ENCODE peak calls at places on chromosome X, in ten cellular contexts. One of them, this sample, is unnamed.

GRCh38 chrX:154057790-154058189 is 38.1 kb upstream of the IRAK1 start:
- DNase-seq in choroid plexus epithelial cell: no peak
- DNase-seq in activated CD8-positive, alpha-beta memory T cell treated with anti-CD3 and anti-CD28 coated beads, Interleukin-2, amount 50 U/mL, for 48 hours: no peak
- DNase-seq in neural crest cell: no peak
- DNase-seq in stimulated activated CD4-positive, alpha-beta T cell treated with anti-CD3 and anti-CD28 coated beads, TNF-alpha, amount 100 ng/mL, for 48 hours: no peak
- DNase-seq in CD8-positive, alpha-beta memory T cell: no peak
- DNase-seq in T-helper 9 cell: no peak
- DNase-seq in GM23338: no peak
- DNase-seq in activated CD4-positive, CD25-positive, alpha-beta regulatory T cell treated with anti-CD3 and anti-CD28 coated beads, Interleukin-2, amount 50 U/mL, for 72 hours: no peak
- DNase-seq in activated CD8-positive, alpha-beta T cell treated with anti-CD3 and anti-CD28 coated beads, Interleukin-2, amount 10 ng/mL, durations not matched to agents 7 days and 5 days: no peak
- DNase-seq in this sample: no peak

GRCh38 chrX:43973249-43973672 is at the start of gene NDP:
- DNase-seq in activated CD8-positive, alpha-beta T cell treated with anti-CD3 and anti-CD28 coated beads, Interleukin-2, amount 10 ng/mL, durations not matched to agents 7 days and 5 days: no peak
- DNase-seq in neural crest cell: no peak
- DNase-seq in T-helper 9 cell: no peak
- DNase-seq in choroid plexus epithelial cell: no peak
- DNase-seq in GM23338: peak
- DNase-seq in stimulated activated CD4-positive, alpha-beta T cell treated with anti-CD3 and anti-CD28 coated beads, TNF-alpha, amount 100 ng/mL, for 48 hours: no peak
- DNase-seq in CD8-positive, alpha-beta memory T cell: no peak
- DNase-seq in activated CD4-positive, CD25-positive, alpha-beta regulatory T cell treated with anti-CD3 and anti-CD28 coated beads, Interleukin-2, amount 50 U/mL, for 72 hours: no peak
- DNase-seq in activated CD8-positive, alpha-beta memory T cell treated with anti-CD3 and anti-CD28 coated beads, Interleukin-2, amount 50 U/mL, for 48 hours: no peak
- DNase-seq in this sample: no peak

GRCh38 chrX:121858867-121859647 is 811.6 kb downstream of the GLUD2 start:
- DNase-seq in activated CD8-positive, alpha-beta memory T cell treated with anti-CD3 and anti-CD28 coated beads, Interleukin-2, amount 50 U/mL, for 48 hours: no peak
- DNase-seq in activated CD8-positive, alpha-beta T cell treated with anti-CD3 and anti-CD28 coated beads, Interleukin-2, amount 10 ng/mL, durations not matched to agents 7 days and 5 days: no peak
- DNase-seq in T-helper 9 cell: no peak
- DNase-seq in activated CD4-positive, CD25-positive, alpha-beta regulatory T cell treated with anti-CD3 and anti-CD28 coated beads, Interleukin-2, amount 50 U/mL, for 72 hours: no peak
- DNase-seq in stimulated activated CD4-positive, alpha-beta T cell treated with anti-CD3 and anti-CD28 coated beads, TNF-alpha, amount 100 ng/mL, for 48 hours: no peak
- DNase-seq in neural crest cell: no peak
- DNase-seq in CD8-positive, alpha-beta memory T cell: no peak
- DNase-seq in GM23338: no peak
- DNase-seq in choroid plexus epithelial cell: no peak
- DNase-seq in this sample: no peak

GRCh38 chrX:42751573-42751972 is 26.4 kb downstream of the PPP1R2C start:
- DNase-seq in stimulated activated CD4-positive, alpha-beta T cell treated with anti-CD3 and anti-CD28 coated beads, TNF-alpha, amount 100 ng/mL, for 48 hours: no peak
- DNase-seq in activated CD8-positive, alpha-beta T cell treated with anti-CD3 and anti-CD28 coated beads, Interleukin-2, amount 10 ng/mL, durations not matched to agents 7 days and 5 days: no peak
- DNase-seq in neural crest cell: no peak
- DNase-seq in activated CD4-positive, CD25-positive, alpha-beta regulatory T cell treated with anti-CD3 and anti-CD28 coated beads, Interleukin-2, amount 50 U/mL, for 72 hours: no peak
- DNase-seq in GM23338: no peak
- DNase-seq in activated CD8-positive, alpha-beta memory T cell treated with anti-CD3 and anti-CD28 coated beads, Interleukin-2, amount 50 U/mL, for 48 hours: no peak
- DNase-seq in CD8-positive, alpha-beta memory T cell: no peak
- DNase-seq in T-helper 9 cell: no peak
- DNase-seq in choroid plexus epithelial cell: no peak
- DNase-seq in this sample: no peak

GRCh38 chrX:127726227-127726626 is 326.0 kb downstream of the ACTRT1 start:
- DNase-seq in neural crest cell: no peak
- DNase-seq in activated CD8-positive, alpha-beta T cell treated with anti-CD3 and anti-CD28 coated beads, Interleukin-2, amount 10 ng/mL, durations not matched to agents 7 days and 5 days: no peak
- DNase-seq in T-helper 9 cell: no peak
- DNase-seq in stimulated activated CD4-positive, alpha-beta T cell treated with anti-CD3 and anti-CD28 coated beads, TNF-alpha, amount 100 ng/mL, for 48 hours: no peak
- DNase-seq in choroid plexus epithelial cell: no peak
- DNase-seq in activated CD8-positive, alpha-beta memory T cell treated with anti-CD3 and anti-CD28 coated beads, Interleukin-2, amount 50 U/mL, for 48 hours: no peak
- DNase-seq in CD8-positive, alpha-beta memory T cell: no peak
- DNase-seq in GM23338: no peak
- DNase-seq in activated CD4-positive, CD25-positive, alpha-beta regulatory T cell treated with anti-CD3 and anti-CD28 coated beads, Interleukin-2, amount 50 U/mL, for 72 hours: no peak
- DNase-seq in this sample: no peak

GRCh38 chrX:32948130-32948529 is 263.2 kb downstream of the DMD start:
- DNase-seq in activated CD8-positive, alpha-beta memory T cell treated with anti-CD3 and anti-CD28 coated beads, Interleukin-2, amount 50 U/mL, for 48 hours: no peak
- DNase-seq in stimulated activated CD4-positive, alpha-beta T cell treated with anti-CD3 and anti-CD28 coated beads, TNF-alpha, amount 100 ng/mL, for 48 hours: no peak
- DNase-seq in neural crest cell: no peak
- DNase-seq in activated CD8-positive, alpha-beta T cell treated with anti-CD3 and anti-CD28 coated beads, Interleukin-2, amount 10 ng/mL, durations not matched to agents 7 days and 5 days: no peak
- DNase-seq in choroid plexus epithelial cell: no peak
- DNase-seq in CD8-positive, alpha-beta memory T cell: no peak
- DNase-seq in activated CD4-positive, CD25-positive, alpha-beta regulatory T cell treated with anti-CD3 and anti-CD28 coated beads, Interleukin-2, amount 50 U/mL, for 72 hours: no peak
- DNase-seq in T-helper 9 cell: no peak
- DNase-seq in GM23338: no peak
- DNase-seq in this sample: no peak

GRCh38 chrX:75522565-75523411 is at the start of gene ZDHHC15:
- DNase-seq in stimulated activated CD4-positive, alpha-beta T cell treated with anti-CD3 and anti-CD28 coated beads, TNF-alpha, amount 100 ng/mL, for 48 hours: peak
- DNase-seq in choroid plexus epithelial cell: peak
- DNase-seq in activated CD8-positive, alpha-beta T cell treated with anti-CD3 and anti-CD28 coated beads, Interleukin-2, amount 10 ng/mL, durations not matched to agents 7 days and 5 days: peak
- DNase-seq in GM23338: peak
- DNase-seq in neural crest cell: peak
- DNase-seq in CD8-positive, alpha-beta memory T cell: no peak
- DNase-seq in activated CD4-positive, CD25-positive, alpha-beta regulatory T cell treated with anti-CD3 and anti-CD28 coated beads, Interleukin-2, amount 50 U/mL, for 72 hours: peak
- DNase-seq in T-helper 9 cell: peak
- DNase-seq in activated CD8-positive, alpha-beta memory T cell treated with anti-CD3 and anti-CD28 coated beads, Interleukin-2, amount 50 U/mL, for 48 hours: peak
- DNase-seq in this sample: peak

GRCh38 chrX:8147216-8147615 is 23.9 kb downstream of the VCX2 start:
- DNase-seq in neural crest cell: no peak
- DNase-seq in activated CD4-positive, CD25-positive, alpha-beta regulatory T cell treated with anti-CD3 and anti-CD28 coated beads, Interleukin-2, amount 50 U/mL, for 72 hours: no peak
- DNase-seq in activated CD8-positive, alpha-beta memory T cell treated with anti-CD3 and anti-CD28 coated beads, Interleukin-2, amount 50 U/mL, for 48 hours: no peak
- DNase-seq in GM23338: no peak
- DNase-seq in T-helper 9 cell: no peak
- DNase-seq in stimulated activated CD4-positive, alpha-beta T cell treated with anti-CD3 and anti-CD28 coated beads, TNF-alpha, amount 100 ng/mL, for 48 hours: no peak
- DNase-seq in activated CD8-positive, alpha-beta T cell treated with anti-CD3 and anti-CD28 coated beads, Interleukin-2, amount 10 ng/mL, durations not matched to agents 7 days and 5 days: no peak
- DNase-seq in choroid plexus epithelial cell: no peak
- DNase-seq in CD8-positive, alpha-beta memory T cell: no peak
- DNase-seq in this sample: no peak

GRCh38 chrX:46599051-46599560 is 25.5 kb downstream of the CHST7 start:
- DNase-seq in activated CD4-positive, CD25-positive, alpha-beta regulatory T cell treated with anti-CD3 and anti-CD28 coated beads, Interleukin-2, amount 50 U/mL, for 72 hours: no peak
- DNase-seq in CD8-positive, alpha-beta memory T cell: no peak
- DNase-seq in T-helper 9 cell: no peak
- DNase-seq in stimulated activated CD4-positive, alpha-beta T cell treated with anti-CD3 and anti-CD28 coated beads, TNF-alpha, amount 100 ng/mL, for 48 hours: no peak
- DNase-seq in choroid plexus epithelial cell: no peak
- DNase-seq in activated CD8-positive, alpha-beta memory T cell treated with anti-CD3 and anti-CD28 coated beads, Interleukin-2, amount 50 U/mL, for 48 hours: no peak
- DNase-seq in GM23338: no peak
- DNase-seq in neural crest cell: no peak
- DNase-seq in activated CD8-positive, alpha-beta T cell treated with anti-CD3 and anti-CD28 coated beads, Interleukin-2, amount 10 ng/mL, durations not matched to agents 7 days and 5 days: no peak
- DNase-seq in this sample: no peak

GRCh38 chrX:40012800-40013682 is 84.7 kb downstream of the BCOR start:
- DNase-seq in CD8-positive, alpha-beta memory T cell: no peak
- DNase-seq in GM23338: peak
- DNase-seq in T-helper 9 cell: no peak
- DNase-seq in stimulated activated CD4-positive, alpha-beta T cell treated with anti-CD3 and anti-CD28 coated beads, TNF-alpha, amount 100 ng/mL, for 48 hours: no peak
- DNase-seq in choroid plexus epithelial cell: peak
- DNase-seq in activated CD8-positive, alpha-beta memory T cell treated with anti-CD3 and anti-CD28 coated beads, Interleukin-2, amount 50 U/mL, for 48 hours: peak
- DNase-seq in activated CD8-positive, alpha-beta T cell treated with anti-CD3 and anti-CD28 coated beads, Interleukin-2, amount 10 ng/mL, durations not matched to agents 7 days and 5 days: peak
- DNase-seq in neural crest cell: no peak
- DNase-seq in activated CD4-positive, CD25-positive, alpha-beta regulatory T cell treated with anti-CD3 and anti-CD28 coated beads, Interleukin-2, amount 50 U/mL, for 72 hours: no peak
- DNase-seq in this sample: peak

GRCh38 chrX:93673056-93673868 is at the start of gene NAP1L3:
- DNase-seq in neural crest cell: peak
- DNase-seq in T-helper 9 cell: peak
- DNase-seq in activated CD8-positive, alpha-beta memory T cell treated with anti-CD3 and anti-CD28 coated beads, Interleukin-2, amount 50 U/mL, for 48 hours: peak
- DNase-seq in choroid plexus epithelial cell: peak
- DNase-seq in GM23338: peak
- DNase-seq in activated CD4-positive, CD25-positive, alpha-beta regulatory T cell treated with anti-CD3 and anti-CD28 coated beads, Interleukin-2, amount 50 U/mL, for 72 hours: peak
- DNase-seq in CD8-positive, alpha-beta memory T cell: peak
- DNase-seq in stimulated activated CD4-positive, alpha-beta T cell treated with anti-CD3 and anti-CD28 coated beads, TNF-alpha, amount 100 ng/mL, for 48 hours: peak
- DNase-seq in activated CD8-positive, alpha-beta T cell treated with anti-CD3 and anti-CD28 coated beads, Interleukin-2, amount 10 ng/mL, durations not matched to agents 7 days and 5 days: peak
- DNase-seq in this sample: peak

GRCh38 chrX:15751160-15751819 is 13.2 kb downstream of the CA5B start:
- DNase-seq in activated CD8-positive, alpha-beta T cell treated with anti-CD3 and anti-CD28 coated beads, Interleukin-2, amount 10 ng/mL, durations not matched to agents 7 days and 5 days: peak
- DNase-seq in neural crest cell: no peak
- DNase-seq in T-helper 9 cell: no peak
- DNase-seq in choroid plexus epithelial cell: peak
- DNase-seq in activated CD8-positive, alpha-beta memory T cell treated with anti-CD3 and anti-CD28 coated beads, Interleukin-2, amount 50 U/mL, for 48 hours: no peak
- DNase-seq in activated CD4-positive, CD25-positive, alpha-beta regulatory T cell treated with anti-CD3 and anti-CD28 coated beads, Interleukin-2, amount 50 U/mL, for 72 hours: no peak
- DNase-seq in stimulated activated CD4-positive, alpha-beta T cell treated with anti-CD3 and anti-CD28 coated beads, TNF-alpha, amount 100 ng/mL, for 48 hours: no peak
- DNase-seq in GM23338: no peak
- DNase-seq in CD8-positive, alpha-beta memory T cell: no peak
- DNase-seq in this sample: no peak

GRCh38 chrX:130083656-130084382 is 26.5 kb downstream of the ELF4 start:
- DNase-seq in neural crest cell: no peak
- DNase-seq in GM23338: no peak
- DNase-seq in choroid plexus epithelial cell: no peak
- DNase-seq in stimulated activated CD4-positive, alpha-beta T cell treated with anti-CD3 and anti-CD28 coated beads, TNF-alpha, amount 100 ng/mL, for 48 hours: no peak
- DNase-seq in activated CD8-positive, alpha-beta memory T cell treated with anti-CD3 and anti-CD28 coated beads, Interleukin-2, amount 50 U/mL, for 48 hours: no peak
- DNase-seq in CD8-positive, alpha-beta memory T cell: no peak
- DNase-seq in activated CD8-positive, alpha-beta T cell treated with anti-CD3 and anti-CD28 coated beads, Interleukin-2, amount 10 ng/mL, durations not matched to agents 7 days and 5 days: peak
- DNase-seq in T-helper 9 cell: no peak
- DNase-seq in activated CD4-positive, CD25-positive, alpha-beta regulatory T cell treated with anti-CD3 and anti-CD28 coated beads, Interleukin-2, amount 50 U/mL, for 72 hours: no peak
- DNase-seq in this sample: no peak

GRCh38 chrX:45842207-45842900 is 641.7 kb upstream of the DIPK2B start:
- DNase-seq in activated CD8-positive, alpha-beta memory T cell treated with anti-CD3 and anti-CD28 coated beads, Interleukin-2, amount 50 U/mL, for 48 hours: no peak
- DNase-seq in T-helper 9 cell: no peak
- DNase-seq in GM23338: no peak
- DNase-seq in activated CD8-positive, alpha-beta T cell treated with anti-CD3 and anti-CD28 coated beads, Interleukin-2, amount 10 ng/mL, durations not matched to agents 7 days and 5 days: no peak
- DNase-seq in activated CD4-positive, CD25-positive, alpha-beta regulatory T cell treated with anti-CD3 and anti-CD28 coated beads, Interleukin-2, amount 50 U/mL, for 72 hours: no peak
- DNase-seq in stimulated activated CD4-positive, alpha-beta T cell treated with anti-CD3 and anti-CD28 coated beads, TNF-alpha, amount 100 ng/mL, for 48 hours: no peak
- DNase-seq in CD8-positive, alpha-beta memory T cell: no peak
- DNase-seq in choroid plexus epithelial cell: no peak
- DNase-seq in neural crest cell: no peak
- DNase-seq in this sample: no peak

GRCh38 chrX:55356609-55357008 is 91.9 kb upstream of the PAGE3 start:
- DNase-seq in CD8-positive, alpha-beta memory T cell: no peak
- DNase-seq in neural crest cell: no peak
- DNase-seq in GM23338: no peak
- DNase-seq in activated CD8-positive, alpha-beta T cell treated with anti-CD3 and anti-CD28 coated beads, Interleukin-2, amount 10 ng/mL, durations not matched to agents 7 days and 5 days: no peak
- DNase-seq in stimulated activated CD4-positive, alpha-beta T cell treated with anti-CD3 and anti-CD28 coated beads, TNF-alpha, amount 100 ng/mL, for 48 hours: no peak
- DNase-seq in T-helper 9 cell: no peak
- DNase-seq in activated CD4-positive, CD25-positive, alpha-beta regulatory T cell treated with anti-CD3 and anti-CD28 coated beads, Interleukin-2, amount 50 U/mL, for 72 hours: no peak
- DNase-seq in activated CD8-positive, alpha-beta memory T cell treated with anti-CD3 and anti-CD28 coated beads, Interleukin-2, amount 50 U/mL, for 48 hours: no peak
- DNase-seq in choroid plexus epithelial cell: no peak
- DNase-seq in this sample: no peak

GRCh38 chrX:112067601-112068000 is 15.0 kb downstream of the TRPC5 start:
- DNase-seq in activated CD4-positive, CD25-positive, alpha-beta regulatory T cell treated with anti-CD3 and anti-CD28 coated beads, Interleukin-2, amount 50 U/mL, for 72 hours: no peak
- DNase-seq in choroid plexus epithelial cell: no peak
- DNase-seq in activated CD8-positive, alpha-beta memory T cell treated with anti-CD3 and anti-CD28 coated beads, Interleukin-2, amount 50 U/mL, for 48 hours: no peak
- DNase-seq in CD8-positive, alpha-beta memory T cell: no peak
- DNase-seq in stimulated activated CD4-positive, alpha-beta T cell treated with anti-CD3 and anti-CD28 coated beads, TNF-alpha, amount 100 ng/mL, for 48 hours: no peak
- DNase-seq in GM23338: no peak
- DNase-seq in neural crest cell: no peak
- DNase-seq in activated CD8-positive, alpha-beta T cell treated with anti-CD3 and anti-CD28 coated beads, Interleukin-2, amount 10 ng/mL, durations not matched to agents 7 days and 5 days: no peak
- DNase-seq in T-helper 9 cell: no peak
- DNase-seq in this sample: no peak

GRCh38 chrX:55006827-55007621 is 6.9 kb downstream of the APEX2 start:
- DNase-seq in activated CD8-positive, alpha-beta memory T cell treated with anti-CD3 and anti-CD28 coated beads, Interleukin-2, amount 50 U/mL, for 48 hours: no peak
- DNase-seq in stimulated activated CD4-positive, alpha-beta T cell treated with anti-CD3 and anti-CD28 coated beads, TNF-alpha, amount 100 ng/mL, for 48 hours: no peak
- DNase-seq in GM23338: no peak
- DNase-seq in activated CD4-positive, CD25-positive, alpha-beta regulatory T cell treated with anti-CD3 and anti-CD28 coated beads, Interleukin-2, amount 50 U/mL, for 72 hours: no peak
- DNase-seq in T-helper 9 cell: no peak
- DNase-seq in choroid plexus epithelial cell: no peak
- DNase-seq in neural crest cell: no peak
- DNase-seq in activated CD8-positive, alpha-beta T cell treated with anti-CD3 and anti-CD28 coated beads, Interleukin-2, amount 10 ng/mL, durations not matched to agents 7 days and 5 days: no peak
- DNase-seq in CD8-positive, alpha-beta memory T cell: no peak
- DNase-seq in this sample: no peak

GRCh38 chrX:129686422-129686948 is 31.7 kb upstream of the APLN start:
- DNase-seq in activated CD4-positive, CD25-positive, alpha-beta regulatory T cell treated with anti-CD3 and anti-CD28 coated beads, Interleukin-2, amount 50 U/mL, for 72 hours: no peak
- DNase-seq in stimulated activated CD4-positive, alpha-beta T cell treated with anti-CD3 and anti-CD28 coated beads, TNF-alpha, amount 100 ng/mL, for 48 hours: no peak
- DNase-seq in GM23338: no peak
- DNase-seq in choroid plexus epithelial cell: peak
- DNase-seq in T-helper 9 cell: no peak
- DNase-seq in activated CD8-positive, alpha-beta memory T cell treated with anti-CD3 and anti-CD28 coated beads, Interleukin-2, amount 50 U/mL, for 48 hours: no peak
- DNase-seq in activated CD8-positive, alpha-beta T cell treated with anti-CD3 and anti-CD28 coated beads, Interleukin-2, amount 10 ng/mL, durations not matched to agents 7 days and 5 days: no peak
- DNase-seq in CD8-positive, alpha-beta memory T cell: no peak
- DNase-seq in neural crest cell: no peak
- DNase-seq in this sample: peak

GRCh38 chrX:104098151-104098808 is 14.0 kb upstream of the ZCCHC18 start:
- DNase-seq in GM23338: peak
- DNase-seq in activated CD8-positive, alpha-beta memory T cell treated with anti-CD3 and anti-CD28 coated beads, Interleukin-2, amount 50 U/mL, for 48 hours: no peak
- DNase-seq in stimulated activated CD4-positive, alpha-beta T cell treated with anti-CD3 and anti-CD28 coated beads, TNF-alpha, amount 100 ng/mL, for 48 hours: no peak
- DNase-seq in neural crest cell: peak
- DNase-seq in choroid plexus epithelial cell: peak
- DNase-seq in T-helper 9 cell: peak
- DNase-seq in CD8-positive, alpha-beta memory T cell: peak
- DNase-seq in activated CD8-positive, alpha-beta T cell treated with anti-CD3 and anti-CD28 coated beads, Interleukin-2, amount 10 ng/mL, durations not matched to agents 7 days and 5 days: peak
- DNase-seq in activated CD4-positive, CD25-positive, alpha-beta regulatory T cell treated with anti-CD3 and anti-CD28 coated beads, Interleukin-2, amount 50 U/mL, for 72 hours: no peak
- DNase-seq in this sample: no peak

GRCh38 chrX:121642415-121642814 is 595.0 kb downstream of the GLUD2 start:
- DNase-seq in activated CD4-positive, CD25-positive, alpha-beta regulatory T cell treated with anti-CD3 and anti-CD28 coated beads, Interleukin-2, amount 50 U/mL, for 72 hours: no peak
- DNase-seq in stimulated activated CD4-positive, alpha-beta T cell treated with anti-CD3 and anti-CD28 coated beads, TNF-alpha, amount 100 ng/mL, for 48 hours: no peak
- DNase-seq in choroid plexus epithelial cell: peak
- DNase-seq in CD8-positive, alpha-beta memory T cell: no peak
- DNase-seq in T-helper 9 cell: no peak
- DNase-seq in neural crest cell: no peak
- DNase-seq in GM23338: no peak
- DNase-seq in activated CD8-positive, alpha-beta T cell treated with anti-CD3 and anti-CD28 coated beads, Interleukin-2, amount 10 ng/mL, durations not matched to agents 7 days and 5 days: no peak
- DNase-seq in activated CD8-positive, alpha-beta memory T cell treated with anti-CD3 and anti-CD28 coated beads, Interleukin-2, amount 50 U/mL, for 48 hours: no peak
- DNase-seq in this sample: no peak

GRCh38 chrX:30627818-30628652 is 25.2 kb upstream of the GK start:
- DNase-seq in T-helper 9 cell: no peak
- DNase-seq in stimulated activated CD4-positive, alpha-beta T cell treated with anti-CD3 and anti-CD28 coated beads, TNF-alpha, amount 100 ng/mL, for 48 hours: no peak
- DNase-seq in GM23338: no peak
- DNase-seq in CD8-positive, alpha-beta memory T cell: no peak
- DNase-seq in activated CD8-positive, alpha-beta memory T cell treated with anti-CD3 and anti-CD28 coated beads, Interleukin-2, amount 50 U/mL, for 48 hours: no peak
- DNase-seq in activated CD8-positive, alpha-beta T cell treated with anti-CD3 and anti-CD28 coated beads, Interleukin-2, amount 10 ng/mL, durations not matched to agents 7 days and 5 days: no peak
- DNase-seq in neural crest cell: no peak
- DNase-seq in activated CD4-positive, CD25-positive, alpha-beta regulatory T cell treated with anti-CD3 and anti-CD28 coated beads, Interleukin-2, amount 50 U/mL, for 72 hours: no peak
- DNase-seq in choroid plexus epithelial cell: no peak
- DNase-seq in this sample: no peak

GRCh38 chrX:645024-645376 is 14.4 kb downstream of the SHOX start:
- DNase-seq in activated CD8-positive, alpha-beta T cell treated with anti-CD3 and anti-CD28 coated beads, Interleukin-2, amount 10 ng/mL, durations not matched to agents 7 days and 5 days: no peak
- DNase-seq in stimulated activated CD4-positive, alpha-beta T cell treated with anti-CD3 and anti-CD28 coated beads, TNF-alpha, amount 100 ng/mL, for 48 hours: no peak
- DNase-seq in choroid plexus epithelial cell: no peak
- DNase-seq in activated CD8-positive, alpha-beta memory T cell treated with anti-CD3 and anti-CD28 coated beads, Interleukin-2, amount 50 U/mL, for 48 hours: no peak
- DNase-seq in T-helper 9 cell: no peak
- DNase-seq in GM23338: peak
- DNase-seq in activated CD4-positive, CD25-positive, alpha-beta regulatory T cell treated with anti-CD3 and anti-CD28 coated beads, Interleukin-2, amount 50 U/mL, for 72 hours: no peak
- DNase-seq in neural crest cell: no peak
- DNase-seq in CD8-positive, alpha-beta memory T cell: no peak
- DNase-seq in this sample: no peak

GRCh38 chrX:20397587-20397986 is 130.9 kb upstream of the RPS6KA3 start:
- DNase-seq in activated CD4-positive, CD25-positive, alpha-beta regulatory T cell treated with anti-CD3 and anti-CD28 coated beads, Interleukin-2, amount 50 U/mL, for 72 hours: no peak
- DNase-seq in activated CD8-positive, alpha-beta memory T cell treated with anti-CD3 and anti-CD28 coated beads, Interleukin-2, amount 50 U/mL, for 48 hours: no peak
- DNase-seq in choroid plexus epithelial cell: no peak
- DNase-seq in stimulated activated CD4-positive, alpha-beta T cell treated with anti-CD3 and anti-CD28 coated beads, TNF-alpha, amount 100 ng/mL, for 48 hours: no peak
- DNase-seq in neural crest cell: no peak
- DNase-seq in GM23338: peak
- DNase-seq in T-helper 9 cell: no peak
- DNase-seq in CD8-positive, alpha-beta memory T cell: no peak
- DNase-seq in activated CD8-positive, alpha-beta T cell treated with anti-CD3 and anti-CD28 coated beads, Interleukin-2, amount 10 ng/mL, durations not matched to agents 7 days and 5 days: no peak
- DNase-seq in this sample: no peak

GRCh38 chrX:150848914-150849365 is 49.5 kb downstream of the CD99L2 start:
- DNase-seq in CD8-positive, alpha-beta memory T cell: no peak
- DNase-seq in activated CD8-positive, alpha-beta memory T cell treated with anti-CD3 and anti-CD28 coated beads, Interleukin-2, amount 50 U/mL, for 48 hours: no peak
- DNase-seq in neural crest cell: no peak
- DNase-seq in activated CD4-positive, CD25-positive, alpha-beta regulatory T cell treated with anti-CD3 and anti-CD28 coated beads, Interleukin-2, amount 50 U/mL, for 72 hours: no peak
- DNase-seq in stimulated activated CD4-positive, alpha-beta T cell treated with anti-CD3 and anti-CD28 coated beads, TNF-alpha, amount 100 ng/mL, for 48 hours: no peak
- DNase-seq in T-helper 9 cell: no peak
- DNase-seq in GM23338: no peak
- DNase-seq in activated CD8-positive, alpha-beta T cell treated with anti-CD3 and anti-CD28 coated beads, Interleukin-2, amount 10 ng/mL, durations not matched to agents 7 days and 5 days: no peak
- DNase-seq in choroid plexus epithelial cell: peak
- DNase-seq in this sample: no peak

GRCh38 chrX:10062980-10063379 is 93.8 kb upstream of the CLCN4 start:
- DNase-seq in T-helper 9 cell: no peak
- DNase-seq in activated CD8-positive, alpha-beta memory T cell treated with anti-CD3 and anti-CD28 coated beads, Interleukin-2, amount 50 U/mL, for 48 hours: no peak
- DNase-seq in activated CD8-positive, alpha-beta T cell treated with anti-CD3 and anti-CD28 coated beads, Interleukin-2, amount 10 ng/mL, durations not matched to agents 7 days and 5 days: no peak
- DNase-seq in GM23338: no peak
- DNase-seq in choroid plexus epithelial cell: no peak
- DNase-seq in stimulated activated CD4-positive, alpha-beta T cell treated with anti-CD3 and anti-CD28 coated beads, TNF-alpha, amount 100 ng/mL, for 48 hours: no peak
- DNase-seq in CD8-positive, alpha-beta memory T cell: no peak
- DNase-seq in neural crest cell: no peak
- DNase-seq in activated CD4-positive, CD25-positive, alpha-beta regulatory T cell treated with anti-CD3 and anti-CD28 coated beads, Interleukin-2, amount 50 U/mL, for 72 hours: no peak
- DNase-seq in this sample: no peak

GRCh38 chrX:104098919-104099318 is 13.4 kb upstream of the ZCCHC18 start:
- DNase-seq in stimulated activated CD4-positive, alpha-beta T cell treated with anti-CD3 and anti-CD28 coated beads, TNF-alpha, amount 100 ng/mL, for 48 hours: no peak
- DNase-seq in CD8-positive, alpha-beta memory T cell: no peak
- DNase-seq in neural crest cell: no peak
- DNase-seq in activated CD8-positive, alpha-beta T cell treated with anti-CD3 and anti-CD28 coated beads, Interleukin-2, amount 10 ng/mL, durations not matched to agents 7 days and 5 days: no peak
- DNase-seq in choroid plexus epithelial cell: no peak
- DNase-seq in activated CD4-positive, CD25-positive, alpha-beta regulatory T cell treated with anti-CD3 and anti-CD28 coated beads, Interleukin-2, amount 50 U/mL, for 72 hours: no peak
- DNase-seq in T-helper 9 cell: no peak
- DNase-seq in GM23338: no peak
- DNase-seq in activated CD8-positive, alpha-beta memory T cell treated with anti-CD3 and anti-CD28 coated beads, Interleukin-2, amount 50 U/mL, for 48 hours: no peak
- DNase-seq in this sample: no peak

GRCh38 chrX:119762718-119763117 is 4.3 kb downstream of the SOWAHD start:
- DNase-seq in activated CD8-positive, alpha-beta memory T cell treated with anti-CD3 and anti-CD28 coated beads, Interleukin-2, amount 50 U/mL, for 48 hours: no peak
- DNase-seq in GM23338: no peak
- DNase-seq in T-helper 9 cell: no peak
- DNase-seq in choroid plexus epithelial cell: no peak
- DNase-seq in activated CD4-positive, CD25-positive, alpha-beta regulatory T cell treated with anti-CD3 and anti-CD28 coated beads, Interleukin-2, amount 50 U/mL, for 72 hours: no peak
- DNase-seq in stimulated activated CD4-positive, alpha-beta T cell treated with anti-CD3 and anti-CD28 coated beads, TNF-alpha, amount 100 ng/mL, for 48 hours: no peak
- DNase-seq in activated CD8-positive, alpha-beta T cell treated with anti-CD3 and anti-CD28 coated beads, Interleukin-2, amount 10 ng/mL, durations not matched to agents 7 days and 5 days: no peak
- DNase-seq in neural crest cell: no peak
- DNase-seq in CD8-positive, alpha-beta memory T cell: no peak
- DNase-seq in this sample: no peak

GRCh38 chrX:102029026-102029425 is 96.5 kb upstream of the TCEAL2 start:
- DNase-seq in neural crest cell: no peak
- DNase-seq in T-helper 9 cell: no peak
- DNase-seq in activated CD4-positive, CD25-positive, alpha-beta regulatory T cell treated with anti-CD3 and anti-CD28 coated beads, Interleukin-2, amount 50 U/mL, for 72 hours: no peak
- DNase-seq in activated CD8-positive, alpha-beta T cell treated with anti-CD3 and anti-CD28 coated beads, Interleukin-2, amount 10 ng/mL, durations not matched to agents 7 days and 5 days: no peak
- DNase-seq in choroid plexus epithelial cell: no peak
- DNase-seq in CD8-positive, alpha-beta memory T cell: no peak
- DNase-seq in activated CD8-positive, alpha-beta memory T cell treated with anti-CD3 and anti-CD28 coated beads, Interleukin-2, amount 50 U/mL, for 48 hours: no peak
- DNase-seq in GM23338: no peak
- DNase-seq in stimulated activated CD4-positive, alpha-beta T cell treated with anti-CD3 and anti-CD28 coated beads, TNF-alpha, amount 100 ng/mL, for 48 hours: no peak
- DNase-seq in this sample: no peak